ENCODE peak calls at places on chromosomes 4 and X, in ten cellular contexts. One of them, this sample, is unnamed.

GRCh38 chr4:82248903-82249632 is 124.7 kb downstream of the HNRNPD start:
- DNase-seq in NCI-H82: no peak
- DNase-seq in amniotic stem cell: no peak
- DNase-seq in M059J: no peak
- DNase-seq in H54: no peak
- DNase-seq in NCI-H345: no peak
- DNase-seq in heart right ventricle: no peak
- DNase-seq in esophagus squamous epithelium: no peak
- DNase-seq in stimulated activated CD8-positive, alpha-beta memory T cell treated with anti-CD3 and anti-CD28 coated beads, Interleukin-7, amount 100 ng/mL, for 1 hour: no peak
- DNase-seq in AG08396: no peak
- DNase-seq in this sample: no peak

GRCh38 chr4:78565971-78566372 is 14.4 kb downstream of the ANXA3 start:
- DNase-seq in NCI-H82: no peak
- DNase-seq in amniotic stem cell: no peak
- DNase-seq in M059J: peak
- DNase-seq in H54: no peak
- DNase-seq in NCI-H345: no peak
- DNase-seq in heart right ventricle: no peak
- DNase-seq in esophagus squamous epithelium: no peak
- DNase-seq in stimulated activated CD8-positive, alpha-beta memory T cell treated with anti-CD3 and anti-CD28 coated beads, Interleukin-7, amount 100 ng/mL, for 1 hour: no peak
- DNase-seq in AG08396: no peak
- DNase-seq in this sample: no peak

GRCh38 chr4:120066182-120066524 is 495 bp downstream of the MAD2L1 start:
- DNase-seq in NCI-H82: no peak
- DNase-seq in amniotic stem cell: no peak
- DNase-seq in M059J: peak
- DNase-seq in H54: no peak
- DNase-seq in NCI-H345: no peak
- DNase-seq in heart right ventricle: no peak
- DNase-seq in esophagus squamous epithelium: no peak
- DNase-seq in stimulated activated CD8-positive, alpha-beta memory T cell treated with anti-CD3 and anti-CD28 coated beads, Interleukin-7, amount 100 ng/mL, for 1 hour: no peak
- DNase-seq in AG08396: no peak
- DNase-seq in this sample: no peak

GRCh38 chrX:69546417-69546816 is 42.3 kb downstream of the NALF2 start:
- DNase-seq in NCI-H82: no peak
- DNase-seq in amniotic stem cell: no peak
- DNase-seq in M059J: no peak
- DNase-seq in H54: no peak
- DNase-seq in NCI-H345: no peak
- DNase-seq in heart right ventricle: no peak
- DNase-seq in esophagus squamous epithelium: no peak
- DNase-seq in stimulated activated CD8-positive, alpha-beta memory T cell treated with anti-CD3 and anti-CD28 coated beads, Interleukin-7, amount 100 ng/mL, for 1 hour: no peak
- DNase-seq in AG08396: no peak
- DNase-seq in this sample: no peak

GRCh38 chr4:114921790-114922581 is 191.4 kb downstream of the NDST4 start:
- DNase-seq in NCI-H82: no peak
- DNase-seq in amniotic stem cell: no peak
- DNase-seq in M059J: no peak
- DNase-seq in H54: no peak
- DNase-seq in NCI-H345: no peak
- DNase-seq in heart right ventricle: no peak
- DNase-seq in esophagus squamous epithelium: no peak
- DNase-seq in stimulated activated CD8-positive, alpha-beta memory T cell treated with anti-CD3 and anti-CD28 coated beads, Interleukin-7, amount 100 ng/mL, for 1 hour: no peak
- DNase-seq in AG08396: no peak
- DNase-seq in this sample: no peak

GRCh38 chr4:186032259-186032658 is 36.7 kb upstream of the TLR3 start:
- DNase-seq in NCI-H82: peak
- DNase-seq in amniotic stem cell: no peak
- DNase-seq in M059J: no peak
- DNase-seq in H54: no peak
- DNase-seq in NCI-H345: no peak
- DNase-seq in heart right ventricle: no peak
- DNase-seq in esophagus squamous epithelium: no peak
- DNase-seq in stimulated activated CD8-positive, alpha-beta memory T cell treated with anti-CD3 and anti-CD28 coated beads, Interleukin-7, amount 100 ng/mL, for 1 hour: no peak
- DNase-seq in AG08396: no peak
- DNase-seq in this sample: no peak

GRCh38 chr4:1200425-1201035 is 28.1 kb upstream of the SPON2 start:
- DNase-seq in NCI-H82: no peak
- DNase-seq in amniotic stem cell: peak
- DNase-seq in M059J: peak
- DNase-seq in H54: peak
- DNase-seq in NCI-H345: no peak
- DNase-seq in heart right ventricle: peak
- DNase-seq in esophagus squamous epithelium: no peak
- DNase-seq in stimulated activated CD8-positive, alpha-beta memory T cell treated with anti-CD3 and anti-CD28 coated beads, Interleukin-7, amount 100 ng/mL, for 1 hour: no peak
- DNase-seq in AG08396: peak
- DNase-seq in this sample: no peak

GRCh38 chr4:140367738-140368137 is 5.7 kb upstream of the SCOC start:
- DNase-seq in NCI-H82: no peak
- DNase-seq in amniotic stem cell: no peak
- DNase-seq in M059J: peak
- DNase-seq in H54: peak
- DNase-seq in NCI-H345: no peak
- DNase-seq in heart right ventricle: no peak
- DNase-seq in esophagus squamous epithelium: no peak
- DNase-seq in stimulated activated CD8-positive, alpha-beta memory T cell treated with anti-CD3 and anti-CD28 coated beads, Interleukin-7, amount 100 ng/mL, for 1 hour: no peak
- DNase-seq in AG08396: peak
- DNase-seq in this sample: no peak

GRCh38 chrX:45758319-45758718 is 557.6 kb upstream of the DIPK2B start:
- DNase-seq in NCI-H82: no peak
- DNase-seq in amniotic stem cell: peak
- DNase-seq in M059J: peak
- DNase-seq in H54: no peak
- DNase-seq in NCI-H345: no peak
- DNase-seq in heart right ventricle: no peak
- DNase-seq in esophagus squamous epithelium: no peak
- DNase-seq in stimulated activated CD8-positive, alpha-beta memory T cell treated with anti-CD3 and anti-CD28 coated beads, Interleukin-7, amount 100 ng/mL, for 1 hour: no peak
- DNase-seq in AG08396: peak
- DNase-seq in this sample: no peak

GRCh38 chrX:17547658-17548057 is 172.7 kb downstream of the NHS start:
- DNase-seq in NCI-H82: no peak
- DNase-seq in amniotic stem cell: no peak
- DNase-seq in M059J: peak
- DNase-seq in H54: peak
- DNase-seq in NCI-H345: peak
- DNase-seq in heart right ventricle: peak
- DNase-seq in esophagus squamous epithelium: no peak
- DNase-seq in stimulated activated CD8-positive, alpha-beta memory T cell treated with anti-CD3 and anti-CD28 coated beads, Interleukin-7, amount 100 ng/mL, for 1 hour: no peak
- DNase-seq in AG08396: peak
- DNase-seq in this sample: no peak

GRCh38 chr4:108651068-108651794 is 832 bp downstream of the OSTC start:
- DNase-seq in NCI-H82: peak
- DNase-seq in amniotic stem cell: no peak
- DNase-seq in M059J: peak
- DNase-seq in H54: no peak
- DNase-seq in NCI-H345: no peak
- DNase-seq in heart right ventricle: no peak
- DNase-seq in esophagus squamous epithelium: no peak
- DNase-seq in stimulated activated CD8-positive, alpha-beta memory T cell treated with anti-CD3 and anti-CD28 coated beads, Interleukin-7, amount 100 ng/mL, for 1 hour: no peak
- DNase-seq in AG08396: peak
- DNase-seq in this sample: no peak

GRCh38 chr4:102390438-102390837 is 45.2 kb upstream of the SLC39A8 start:
- DNase-seq in NCI-H82: no peak
- DNase-seq in amniotic stem cell: no peak
- DNase-seq in M059J: peak
- DNase-seq in H54: no peak
- DNase-seq in NCI-H345: no peak
- DNase-seq in heart right ventricle: no peak
- DNase-seq in esophagus squamous epithelium: no peak
- DNase-seq in stimulated activated CD8-positive, alpha-beta memory T cell treated with anti-CD3 and anti-CD28 coated beads, Interleukin-7, amount 100 ng/mL, for 1 hour: no peak
- DNase-seq in AG08396: no peak
- DNase-seq in this sample: no peak

GRCh38 chr4:157079441-157079840 is 3.5 kb downstream of the GLRB start:
- DNase-seq in NCI-H82: no peak
- DNase-seq in amniotic stem cell: no peak
- DNase-seq in M059J: peak
- DNase-seq in H54: no peak
- DNase-seq in NCI-H345: no peak
- DNase-seq in heart right ventricle: no peak
- DNase-seq in esophagus squamous epithelium: no peak
- DNase-seq in stimulated activated CD8-positive, alpha-beta memory T cell treated with anti-CD3 and anti-CD28 coated beads, Interleukin-7, amount 100 ng/mL, for 1 hour: no peak
- DNase-seq in AG08396: no peak
- DNase-seq in this sample: no peak

GRCh38 chrX:51893931-51894696 is 691 bp downstream of the MAGED1 start:
- DNase-seq in NCI-H82: peak
- DNase-seq in amniotic stem cell: no peak
- DNase-seq in M059J: peak
- DNase-seq in H54: no peak
- DNase-seq in NCI-H345: peak
- DNase-seq in heart right ventricle: no peak
- DNase-seq in esophagus squamous epithelium: no peak
- DNase-seq in stimulated activated CD8-positive, alpha-beta memory T cell treated with anti-CD3 and anti-CD28 coated beads, Interleukin-7, amount 100 ng/mL, for 1 hour: no peak
- DNase-seq in AG08396: no peak
- DNase-seq in this sample: no peak

GRCh38 chrX:129665916-129666644 is 11.3 kb upstream of the APLN start:
- DNase-seq in NCI-H82: no peak
- DNase-seq in amniotic stem cell: peak
- DNase-seq in M059J: peak
- DNase-seq in H54: peak
- DNase-seq in NCI-H345: no peak
- DNase-seq in heart right ventricle: no peak
- DNase-seq in esophagus squamous epithelium: no peak
- DNase-seq in stimulated activated CD8-positive, alpha-beta memory T cell treated with anti-CD3 and anti-CD28 coated beads, Interleukin-7, amount 100 ng/mL, for 1 hour: no peak
- DNase-seq in AG08396: peak
- DNase-seq in this sample: peak

GRCh38 chr4:113397114-113397701 is 347.8 kb downstream of the ANK2 start:
- DNase-seq in NCI-H82: no peak
- DNase-seq in amniotic stem cell: peak
- DNase-seq in M059J: peak
- DNase-seq in H54: no peak
- DNase-seq in NCI-H345: no peak
- DNase-seq in heart right ventricle: no peak
- DNase-seq in esophagus squamous epithelium: no peak
- DNase-seq in stimulated activated CD8-positive, alpha-beta memory T cell treated with anti-CD3 and anti-CD28 coated beads, Interleukin-7, amount 100 ng/mL, for 1 hour: no peak
- DNase-seq in AG08396: peak
- DNase-seq in this sample: no peak